ENCODE peak calls at places on chromosomes 1 and 21, in ten cellular contexts. C is transverse colon; J is stimulated activated CD8-positive, alpha-beta memory T cell treated with anti-CD3 and anti-CD28 coated beads, Interleukin-4, amount 100 ng/mL, for 48 hours; W is CD4-positive, alpha-beta T cell; S is substantia nigra; E is MM.1S; V is AG04449; G is fibroblast of mammary gland; M is NCI-H2171 treated with DMSO at 0.1 percent for 48 hours; Y is K562. N is an unnamed sample.
A peak's percentile ranks its signal among the peaks of the same experiment; 100 is the strongest.

GRCh38 chr1:154760469-154760933 is 109.6 kb downstream of the KCNN3 start:
- DNase-seq in S (no peak), C (peak; percentile 79), J (peak; percentile 93), E (no peak), M (no peak), G (no peak), V (no peak), W (peak; percentile 83), Y (peak; percentile 82), N (peak; percentile 87)

GRCh38 chr1:189431437-189431836 is 1046.2 kb downstream of the BRINP3 start:
- DNase-seq in W (no peak), S (no peak), M (no peak), G (no peak), C (no peak), Y (no peak), E (no peak), V (no peak), J (no peak), N (no peak)

GRCh38 chr1:228299211-228299610 is 91.4 kb downstream of the OBSCN start:
- DNase-seq in W (no peak), V (no peak), S (no peak), C (no peak), E (no peak), M (no peak), J (no peak), G (no peak), Y (no peak), N (no peak)

GRCh38 chr21:45931397-45931969 is 50.1 kb upstream of the COL6A1 start:
- DNase-seq in V (no peak), C (no peak), W (no peak), E (no peak), M (no peak), Y (no peak), J (peak; percentile 31), S (no peak), G (no peak), N (no peak)

GRCh38 chr1:109923131-109923945 is 12.7 kb downstream of the CSF1 start:
- DNase-seq in C (peak; percentile 33), Y (peak; percentile 64), M (no peak), W (no peak), S (no peak), J (no peak), V (no peak), G (no peak), E (peak; percentile 57), N (no peak)

GRCh38 chr1:109906160-109906838 is 4.3 kb upstream of the CSF1 start:
- DNase-seq in V (no peak), C (no peak), G (no peak), M (no peak), W (peak; percentile 32), S (no peak), J (peak; percentile 69), E (peak; percentile 30), Y (no peak), N (peak; percentile 50)

GRCh38 chr1:68331117-68331865 is 99.0 kb upstream of the WLS start:
- DNase-seq in E (no peak), G (peak; percentile 96), Y (no peak), C (no peak), S (no peak), V (peak; percentile 62), J (no peak), M (no peak), W (no peak), N (no peak)

GRCh38 chr1:8015036-8015808 is 10.9 kb downstream of the ERRFI1 start:
- DNase-seq in S (peak; percentile 26), M (peak; percentile 79), G (peak; percentile 91), C (peak; percentile 41), V (peak; percentile 47), E (peak; percentile 60), Y (peak; percentile 65), W (peak; percentile 23), J (peak; percentile 37), N (peak; percentile 19)

GRCh38 chr1:232369451-232369850 is 260.5 kb downstream of the SIPA1L2 start:
- DNase-seq in V (no peak), Y (no peak), G (no peak), C (no peak), J (no peak), S (no peak), W (no peak), E (no peak), M (no peak), N (no peak)

GRCh38 chr1:185570962-185571361 is 163.2 kb upstream of the HMCN1 start:
- DNase-seq in M (no peak), E (no peak), G (no peak), C (peak; percentile 49), S (no peak), J (no peak), V (no peak), W (no peak), Y (no peak), N (no peak)

N was measured in stimulated activated naive CD8-positive, alpha-beta T cell treated with anti-CD3 and anti-CD28 coated beads, Interleukin-15, amount 100 ng/mL, for 72 hours.